ENCODE peak calls at places on chromosomes 7 and 10, in ten cellular contexts. M, L, F, S, O, X, D, Q, J and W are unnamed samples.
A peak's percentile ranks its signal among the peaks of the same experiment; 100 is the strongest.

GRCh38 chr7:16661924-16662323 is 15.9 kb downstream of the BZW2 start:
- DNase-seq in M (no peak), L (no peak), F (no peak), S (peak; percentile 25), O (no peak), X (no peak), D (no peak), Q (no peak), J (no peak), W (peak; percentile 22)

GRCh38 chr10:82377608-82378007 is 502.6 kb downstream of the NRG3 start:
- DNase-seq in M (no peak), L (no peak), F (no peak), S (peak; percentile 1), O (no peak), X (no peak), D (no peak), Q (no peak), J (peak; percentile 18), W (no peak)

GRCh38 chr10:82249141-82249540 is 374.1 kb downstream of the NRG3 start:
- DNase-seq in M (no peak), L (no peak), F (no peak), S (no peak), O (no peak), X (no peak), D (no peak), Q (no peak), J (no peak), W (no peak)

GRCh38 chr7:78198756-78199155 is 400.2 kb downstream of the PHTF2 start:
- DNase-seq in M (no peak), L (no peak), F (no peak), S (no peak), O (no peak), X (no peak), D (no peak), Q (no peak), J (no peak), W (no peak)

GRCh38 chr10:787933-788651 is 98.6 kb upstream of the DIP2C start:
- DNase-seq in M (no peak), L (peak; percentile 54), F (no peak), S (no peak), O (no peak), X (no peak), D (peak; percentile 23), Q (peak; percentile 71), J (no peak), W (no peak)

GRCh38 chr10:21524526-21525366 is 736 bp downstream of the SKIDA1 start:
- DNase-seq in M (peak; percentile 61), L (no peak), F (no peak), S (peak; percentile 47), O (no peak), X (no peak), D (no peak), Q (no peak), J (peak; percentile 60), W (peak; percentile 72)

GRCh38 chr7:46153583-46153950 is 232.5 kb upstream of the IGFBP3 start:
- DNase-seq in M (no peak), L (no peak), F (no peak), S (no peak), O (no peak), X (no peak), D (no peak), Q (no peak), J (no peak), W (no peak)

GRCh38 chr10:17586741-17587720 is 30.1 kb downstream of the HACD1 start:
- DNase-seq in M (no peak), L (no peak), F (no peak), S (peak; percentile 35), O (no peak), X (no peak), D (no peak), Q (no peak), J (no peak), W (no peak)

GRCh38 chr7:139340037-139340807 is 915 bp upstream of the FMC1 start:
- DNase-seq in M (peak; percentile 99), L (peak; percentile 99), F (peak; percentile 97), S (peak; percentile 100), O (peak; percentile 68), X (peak; percentile 98), D (peak; percentile 99), Q (peak; percentile 99), J (peak; percentile 99), W (peak; percentile 99)

GRCh38 chr7:139341776-139342244 is 673 bp downstream of the FMC1 start:
- DNase-seq in M (no peak), L (no peak), F (no peak), S (no peak), O (no peak), X (no peak), D (no peak), Q (peak; percentile 12), J (no peak), W (no peak)

GRCh38 chr7:139340808-139341057 is 404 bp upstream of the FMC1 start:
- DNase-seq in M (no peak), L (no peak), F (no peak), S (no peak), O (no peak), X (no peak), D (no peak), Q (peak; percentile 92), J (no peak), W (no peak)

GRCh38 chr7:139339698-139340036 is 1.5 kb upstream of the FMC1 start:
- DNase-seq in M (no peak), L (no peak), F (no peak), S (peak; percentile 15), O (no peak), X (no peak), D (no peak), Q (no peak), J (no peak), W (no peak)

DNA sequence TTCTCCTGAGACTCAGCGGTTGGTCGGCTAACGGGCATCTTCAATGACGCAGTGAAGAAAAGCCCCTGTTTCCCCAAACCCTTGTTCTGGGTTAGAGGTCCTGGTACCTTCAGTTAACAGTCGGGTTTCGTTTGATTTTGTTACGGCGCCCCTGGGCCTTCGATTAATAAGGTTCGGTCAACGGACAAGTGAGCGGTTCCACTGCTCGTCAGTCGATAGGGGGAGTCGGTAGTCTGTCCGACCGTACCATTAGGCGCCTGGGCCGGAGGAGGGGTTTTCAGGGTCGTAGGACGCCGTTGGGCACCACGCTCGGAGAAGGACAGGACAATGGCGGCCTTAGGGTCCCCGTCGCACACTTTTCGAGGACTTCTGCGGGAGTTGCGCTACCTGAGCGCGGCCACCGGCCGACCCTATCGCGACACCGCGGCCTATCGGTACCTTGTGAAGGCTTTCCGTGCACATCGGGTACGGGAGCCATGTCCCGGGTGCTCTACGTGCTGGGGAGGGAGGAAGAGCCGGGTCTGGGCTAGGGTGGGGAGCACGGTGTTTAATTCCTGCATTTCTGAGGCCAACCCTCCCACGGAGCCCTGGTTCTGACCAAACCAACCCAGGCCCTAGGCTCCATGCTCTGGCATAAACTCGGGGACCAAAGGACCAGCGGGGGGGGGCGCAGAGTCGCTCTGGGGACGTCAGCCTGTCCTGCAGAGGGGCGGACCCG is at the start of gene FMC1:
- DNase-seq in M (peak; percentile 91), L (peak; percentile 97), F (peak; percentile 95), S (peak; percentile 98), O (peak; percentile 60), X (peak; percentile 91), D (peak; percentile 93), Q (peak; percentile 96), J (peak; percentile 96), W (peak; percentile 95)
- TF ChIP-seq POLR2A in M (peak; percentile 70), L (no peak), F (peak; percentile 87), S (peak; percentile 99), O (peak; percentile 42), X (peak; percentile 48), D (no peak), Q (peak; percentile 16), J (peak; percentile 54), W (peak; percentile 95)

DNA sequence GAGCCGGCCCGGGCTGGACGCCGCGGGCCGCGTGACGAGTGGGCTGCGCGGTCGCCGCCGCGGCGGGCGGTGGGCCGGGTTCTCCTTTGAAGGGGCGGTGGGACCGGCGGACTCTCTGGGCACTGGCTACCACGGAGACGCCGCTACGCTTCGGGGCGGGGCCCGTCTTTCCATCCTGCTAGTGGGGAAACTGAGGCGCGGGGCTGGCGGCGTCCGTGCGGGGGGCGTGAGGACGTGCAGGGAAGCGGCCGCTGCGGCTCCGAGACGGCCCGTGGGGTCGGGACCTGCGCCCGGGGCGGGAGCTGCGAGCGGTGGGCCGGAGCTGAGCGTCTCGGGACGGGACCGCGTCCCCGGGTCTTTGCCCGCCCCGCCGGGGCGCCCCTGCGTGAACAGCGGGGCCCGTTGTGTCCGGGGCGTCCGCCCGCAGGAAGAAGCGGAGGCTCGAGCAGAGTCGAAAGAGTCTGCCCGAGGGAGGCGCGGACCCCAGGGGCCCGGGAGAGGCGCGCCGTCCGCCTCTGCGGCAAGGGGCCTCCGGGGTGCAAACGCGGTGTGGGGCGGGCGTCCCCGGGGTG is 548 bp upstream of the BNIP3 start:
- DNase-seq in M (no peak), L (no peak), F (no peak), S (no peak), O (no peak), X (no peak), D (no peak), Q (no peak), J (no peak), W (no peak)
- TF ChIP-seq POLR2A in M (peak; percentile 59), L (no peak), F (no peak), S (no peak), O (peak; percentile 66), X (no peak), D (no peak), Q (no peak), J (no peak), W (no peak)

GRCh38 chr10:89414879-89415821 is 782 bp downstream of the IFIT5 start:
- DNase-seq in M (no peak), L (peak; percentile 54), F (peak; percentile 63), S (no peak), O (peak; percentile 55), X (peak; percentile 76), D (peak; percentile 45), Q (peak; percentile 90), J (peak; percentile 48), W (peak; percentile 74)

GRCh38 chr10:89413398-89413912 is 913 bp upstream of the IFIT5 start:
- DNase-seq in M (no peak), L (no peak), F (no peak), S (no peak), O (no peak), X (no peak), D (no peak), Q (no peak), J (no peak), W (no peak)

GRCh38 chr10:89419548-89419947 is 5.2 kb downstream of the IFIT5 start:
- DNase-seq in M (no peak), L (no peak), F (no peak), S (no peak), O (no peak), X (no peak), D (no peak), Q (no peak), J (no peak), W (peak; percentile 7)

GRCh38 chr10:89416465-89416864 is 2.1 kb downstream of the IFIT5 start:
- DNase-seq in M (no peak), L (no peak), F (no peak), S (no peak), O (no peak), X (no peak), D (no peak), Q (no peak), J (no peak), W (no peak)

DNA sequence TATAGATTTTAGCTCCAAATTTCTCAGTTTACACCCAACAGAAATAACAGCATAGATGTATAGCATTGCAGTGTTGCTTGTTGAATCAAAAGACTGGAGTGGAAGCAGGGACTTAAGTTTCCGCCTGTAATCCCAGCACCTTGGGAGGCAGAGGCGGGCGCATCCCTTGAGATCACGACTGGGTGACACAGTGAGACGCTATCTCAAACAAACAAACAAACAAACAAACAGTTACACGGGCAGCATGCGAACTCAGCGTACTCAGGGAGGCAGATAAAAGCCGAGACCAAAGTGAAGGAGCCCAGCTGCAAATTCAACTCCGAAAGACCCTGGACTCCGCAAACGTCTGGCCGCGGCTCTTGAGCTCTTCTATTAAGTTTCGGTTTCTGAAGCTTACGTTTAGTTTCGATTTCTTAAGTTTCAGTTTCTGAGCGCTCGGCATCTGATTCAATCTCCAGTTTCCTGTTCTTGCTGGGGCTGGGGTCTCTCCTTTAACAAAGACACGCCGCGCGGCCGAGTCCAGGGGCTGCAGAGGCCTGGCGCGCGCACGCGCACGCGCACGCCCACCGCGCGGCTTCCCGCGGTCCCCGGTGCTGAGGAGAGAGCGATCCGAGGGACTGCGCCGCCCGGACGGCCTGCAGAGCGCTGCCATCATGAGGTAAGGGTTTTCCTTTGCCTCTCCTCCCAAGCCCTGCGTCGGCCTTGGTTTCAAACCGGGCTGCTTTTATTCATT is at the start of gene IFIT5:
- DNase-seq in M (peak; percentile 30), L (peak; percentile 75), F (peak; percentile 76), S (peak; percentile 49), O (peak; percentile 79), X (peak; percentile 84), D (peak; percentile 67), Q (peak; percentile 93), J (peak; percentile 72), W (peak; percentile 85)
- TF ChIP-seq POLR2A in M (peak; percentile 61), L (no peak), F (peak; percentile 50), S (no peak), O (peak; percentile 73), X (peak; percentile 53), D (no peak), Q (no peak), J (no peak), W (peak; percentile 40)

DNA sequence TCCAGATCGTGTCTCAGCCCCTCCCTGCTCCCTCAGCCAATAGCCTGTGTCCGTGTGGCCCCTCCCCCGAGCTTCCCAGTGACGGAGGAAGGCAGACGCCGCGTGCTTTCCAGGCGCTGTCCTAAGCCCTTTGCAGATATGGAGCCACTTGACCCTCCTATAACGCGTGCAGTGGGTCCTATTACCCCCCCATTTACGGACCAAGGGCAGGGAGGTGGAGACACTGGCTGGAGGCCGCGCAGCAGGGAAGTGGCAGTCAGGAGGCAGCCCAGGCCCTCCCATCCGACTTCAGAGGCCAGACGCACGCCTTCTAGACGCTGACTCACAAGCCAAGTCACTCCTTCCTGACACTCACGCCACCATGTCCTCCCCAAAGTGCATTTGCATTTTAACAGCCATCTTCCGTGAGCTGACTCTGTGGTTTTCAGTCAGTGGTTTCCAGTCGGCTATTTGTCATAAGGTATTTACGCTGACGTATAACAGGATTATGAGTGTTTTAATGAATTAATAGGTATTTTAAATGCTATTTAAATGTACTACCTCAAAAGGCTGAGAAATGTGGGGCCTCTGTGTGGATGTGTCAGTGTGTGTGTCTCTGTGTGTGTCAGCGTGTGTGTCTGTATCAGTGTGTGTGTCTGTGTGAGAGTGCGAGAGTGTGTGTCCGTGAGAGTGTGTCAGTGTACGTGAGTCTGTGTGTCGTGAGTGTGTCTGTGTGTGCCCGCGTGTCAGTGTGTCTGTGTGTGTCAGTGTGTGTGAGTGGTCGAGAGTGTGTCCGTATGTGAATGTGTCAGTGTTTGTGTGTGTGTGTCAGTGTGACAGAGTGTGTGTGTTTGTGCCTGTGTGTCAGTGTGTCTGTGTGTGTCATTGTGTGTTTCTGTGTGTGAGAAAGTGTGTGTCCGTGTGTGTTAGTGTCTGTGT is 92.1 kb upstream of the INSIG1 start:
- DNase-seq in M (no peak), L (peak; percentile 89), F (peak; percentile 85), S (peak; percentile 99), O (peak; percentile 93), X (peak; percentile 72), D (peak; percentile 64), Q (peak; percentile 96), J (peak; percentile 76), W (peak; percentile 87)
- TF ChIP-seq POLR2A in M (no peak), L (no peak), F (peak; percentile 31), S (peak; percentile 96), O (peak; percentile 57), X (peak; percentile 19), D (no peak), Q (no peak), J (no peak), W (peak; percentile 89)